ENCODE peak calls at places on chromosomes 11 and 22, in seven cellular contexts. One of them, this sample, is unnamed.

GRCh38 chr22:17581056-17581455 is 17.8 kb downstream of the SLC25A18 start:
- DNase-seq in SJSA1: no peak
- DNase-seq in hippocampal formation: no peak
- DNase-seq in naive thymus-derived CD4-positive, alpha-beta T cell: no peak
- DNase-seq in NCI-H460: no peak
- DNase-seq in tibial nerve: no peak
- DNase-seq in stimulated activated CD8-positive, alpha-beta memory T cell treated with anti-CD3 and anti-CD28 coated beads, Interleukin-12 subunit alpha, Interleukin-12 subunit beta, amount 100 ng/mL, for 1 hour: no peak
- DNase-seq in this sample: no peak

GRCh38 chr11:76067099-76067498 is 139.2 kb downstream of the WNT11 start:
- DNase-seq in SJSA1: no peak
- DNase-seq in hippocampal formation: no peak
- DNase-seq in naive thymus-derived CD4-positive, alpha-beta T cell: no peak
- DNase-seq in NCI-H460: no peak
- DNase-seq in tibial nerve: no peak
- DNase-seq in stimulated activated CD8-positive, alpha-beta memory T cell treated with anti-CD3 and anti-CD28 coated beads, Interleukin-12 subunit alpha, Interleukin-12 subunit beta, amount 100 ng/mL, for 1 hour: no peak
- DNase-seq in this sample: no peak

GRCh38 chr11:46202149-46202548 is 75.3 kb upstream of the CREB3L1 start:
- DNase-seq in SJSA1: no peak
- DNase-seq in hippocampal formation: no peak
- DNase-seq in naive thymus-derived CD4-positive, alpha-beta T cell: no peak
- DNase-seq in NCI-H460: no peak
- DNase-seq in tibial nerve: no peak
- DNase-seq in stimulated activated CD8-positive, alpha-beta memory T cell treated with anti-CD3 and anti-CD28 coated beads, Interleukin-12 subunit alpha, Interleukin-12 subunit beta, amount 100 ng/mL, for 1 hour: no peak
- DNase-seq in this sample: no peak

GRCh38 chr11:75639752-75640151 is 29.1 kb downstream of the MAP6 start:
- DNase-seq in SJSA1: no peak
- DNase-seq in hippocampal formation: peak
- DNase-seq in naive thymus-derived CD4-positive, alpha-beta T cell: no peak
- DNase-seq in NCI-H460: no peak
- DNase-seq in tibial nerve: peak
- DNase-seq in stimulated activated CD8-positive, alpha-beta memory T cell treated with anti-CD3 and anti-CD28 coated beads, Interleukin-12 subunit alpha, Interleukin-12 subunit beta, amount 100 ng/mL, for 1 hour: no peak
- DNase-seq in this sample: no peak

GRCh38 chr11:72534859-72535547 is 100.7 kb upstream of the CLPB start:
- DNase-seq in SJSA1: no peak
- DNase-seq in hippocampal formation: no peak
- DNase-seq in naive thymus-derived CD4-positive, alpha-beta T cell: no peak
- DNase-seq in NCI-H460: no peak
- DNase-seq in tibial nerve: no peak
- DNase-seq in stimulated activated CD8-positive, alpha-beta memory T cell treated with anti-CD3 and anti-CD28 coated beads, Interleukin-12 subunit alpha, Interleukin-12 subunit beta, amount 100 ng/mL, for 1 hour: no peak
- DNase-seq in this sample: peak

GRCh38 chr11:74014880-74015279 is 6.0 kb upstream of the UCP3 start:
- DNase-seq in SJSA1: no peak
- DNase-seq in hippocampal formation: no peak
- DNase-seq in naive thymus-derived CD4-positive, alpha-beta T cell: no peak
- DNase-seq in NCI-H460: no peak
- DNase-seq in tibial nerve: no peak
- DNase-seq in stimulated activated CD8-positive, alpha-beta memory T cell treated with anti-CD3 and anti-CD28 coated beads, Interleukin-12 subunit alpha, Interleukin-12 subunit beta, amount 100 ng/mL, for 1 hour: no peak
- DNase-seq in this sample: no peak

GRCh38 chr22:20956258-20957117 is 10.6 kb upstream of the AIFM3 start:
- DNase-seq in SJSA1: no peak
- DNase-seq in hippocampal formation: no peak
- DNase-seq in naive thymus-derived CD4-positive, alpha-beta T cell: no peak
- DNase-seq in NCI-H460: no peak
- DNase-seq in tibial nerve: no peak
- DNase-seq in stimulated activated CD8-positive, alpha-beta memory T cell treated with anti-CD3 and anti-CD28 coated beads, Interleukin-12 subunit alpha, Interleukin-12 subunit beta, amount 100 ng/mL, for 1 hour: no peak
- DNase-seq in this sample: peak

GRCh38 chr11:75347781-75348613 is 3.5 kb downstream of the ARRB1 start:
- DNase-seq in SJSA1: no peak
- DNase-seq in hippocampal formation: no peak
- DNase-seq in naive thymus-derived CD4-positive, alpha-beta T cell: no peak
- DNase-seq in NCI-H460: no peak
- DNase-seq in tibial nerve: no peak
- DNase-seq in stimulated activated CD8-positive, alpha-beta memory T cell treated with anti-CD3 and anti-CD28 coated beads, Interleukin-12 subunit alpha, Interleukin-12 subunit beta, amount 100 ng/mL, for 1 hour: no peak
- DNase-seq in this sample: no peak

GRCh38 chr11:114354076-114354475 is 46.2 kb downstream of the C11orf71 start:
- DNase-seq in SJSA1: peak
- DNase-seq in hippocampal formation: no peak
- DNase-seq in naive thymus-derived CD4-positive, alpha-beta T cell: no peak
- DNase-seq in NCI-H460: no peak
- DNase-seq in tibial nerve: no peak
- DNase-seq in stimulated activated CD8-positive, alpha-beta memory T cell treated with anti-CD3 and anti-CD28 coated beads, Interleukin-12 subunit alpha, Interleukin-12 subunit beta, amount 100 ng/mL, for 1 hour: no peak
- DNase-seq in this sample: peak

GRCh38 chr22:22681221-22681739 is 36.9 kb downstream of the GGTLC2 start:
- DNase-seq in SJSA1: peak
- DNase-seq in hippocampal formation: no peak
- DNase-seq in naive thymus-derived CD4-positive, alpha-beta T cell: no peak
- DNase-seq in NCI-H460: no peak
- DNase-seq in tibial nerve: no peak
- DNase-seq in stimulated activated CD8-positive, alpha-beta memory T cell treated with anti-CD3 and anti-CD28 coated beads, Interleukin-12 subunit alpha, Interleukin-12 subunit beta, amount 100 ng/mL, for 1 hour: no peak
- DNase-seq in this sample: no peak

GRCh38 chr11:844693-845644 is 2.3 kb downstream of the TSPAN4 start:
- DNase-seq in SJSA1: peak
- DNase-seq in hippocampal formation: no peak
- DNase-seq in naive thymus-derived CD4-positive, alpha-beta T cell: no peak
- DNase-seq in NCI-H460: peak
- DNase-seq in tibial nerve: peak
- DNase-seq in stimulated activated CD8-positive, alpha-beta memory T cell treated with anti-CD3 and anti-CD28 coated beads, Interleukin-12 subunit alpha, Interleukin-12 subunit beta, amount 100 ng/mL, for 1 hour: no peak
- DNase-seq in this sample: peak

This sample was measured in A549.